ENCODE peak calls at places on chromosomes 12 and 14, in five cellular contexts. F is upper lobe of left lung, X is K562, V is GM12878, Y is HepG2. N is an unnamed sample.

GRCh38 chr14:99508896-99509629 is 27.9 kb downstream of the CCNK start:
- ATAC-seq in F (no peak), X (peak), V (no peak), Y (peak), N (no peak)

GRCh38 chr12:19199322-19199721 is 69.8 kb downstream of the PLEKHA5 start:
- ATAC-seq in F (no peak), X (no peak), V (no peak), Y (no peak), N (no peak)

GRCh38 chr12:120037851-120038250 is 48.8 kb downstream of the BICDL1 start:
- ATAC-seq in F (no peak), X (no peak), V (no peak), Y (no peak), N (no peak)

GRCh38 chr12:50185975-50186663 is 18.9 kb upstream of the CERS5 start:
- ATAC-seq in F (no peak), X (no peak), V (no peak), Y (no peak), N (no peak)

GRCh38 chr12:52873513-52873831 is 24.7 kb upstream of the KRT78 start:
- ATAC-seq in F (no peak), X (no peak), V (no peak), Y (no peak), N (no peak)

GRCh38 chr12:28870839-28871440 is 278.1 kb upstream of the FAR2 start:
- ATAC-seq in F (no peak), X (no peak), V (no peak), Y (no peak), N (no peak)

GRCh38 chr14:37150414-37150813 is 22.0 kb downstream of the SLC25A21 start:
- ATAC-seq in F (peak), X (peak), V (peak), Y (peak), N (no peak)

GRCh38 chr12:29562167-29562776 is 64.8 kb upstream of the OVCH1 start:
- ATAC-seq in F (peak), X (no peak), V (no peak), Y (no peak), N (peak)

GRCh38 chr12:29996993-29997392 is 213.3 kb upstream of the TMTC1 start:
- ATAC-seq in F (no peak), X (no peak), V (no peak), Y (no peak), N (no peak)

GRCh38 chr14:38233218-38233617 is 22.7 kb downstream of the CLEC14A start:
- ATAC-seq in F (no peak), X (no peak), V (no peak), Y (no peak), N (no peak)

GRCh38 chr12:116806845-116807440 is 68.8 kb downstream of the RNFT2 start:
- ATAC-seq in F (no peak), X (no peak), V (no peak), Y (no peak), N (no peak)

GRCh38 chr12:112025808-112026375 is 12.7 kb downstream of the ERP29 start:
- ATAC-seq in F (no peak), X (no peak), V (peak), Y (peak), N (no peak)

GRCh38 chr12:97024393-97024792 is 117.3 kb downstream of the NEDD1 start:
- ATAC-seq in F (no peak), X (no peak), V (no peak), Y (no peak), N (no peak)

DNA sequence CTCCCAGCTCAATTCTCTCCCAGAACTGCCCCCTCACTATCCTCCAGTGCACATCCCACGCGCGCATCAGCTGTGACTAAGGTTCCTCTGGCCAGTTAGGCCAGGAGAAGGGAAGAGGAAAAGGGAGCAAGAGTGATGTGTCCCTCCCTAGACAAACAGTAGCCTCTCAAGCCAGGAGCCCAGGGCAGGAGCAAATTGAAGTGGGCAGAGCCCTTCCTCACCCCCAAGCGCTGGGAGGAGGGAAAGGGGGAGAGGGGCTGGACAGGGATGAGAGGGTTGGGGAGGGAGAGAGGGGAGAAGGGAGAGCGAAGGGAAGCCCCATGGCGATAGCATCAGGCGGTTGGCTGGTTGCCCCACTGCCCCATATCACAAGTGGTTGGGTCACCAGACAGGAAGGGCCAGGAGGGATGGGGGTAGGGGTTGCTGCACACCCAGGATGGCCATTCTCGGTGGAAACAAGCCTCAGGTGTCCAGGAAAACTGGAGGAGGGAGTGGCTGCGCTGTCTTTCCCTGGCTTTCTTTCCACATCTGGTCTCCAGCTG is 1.1 kb downstream of the CD63 start:
- ATAC-seq in F (peak), X (peak), V (no peak), Y (peak), N (no peak)
- TF ChIP-seq POLR2AphosphoS5 in F (peak), X (no peak), V (no peak), Y (no peak), N (no peak)

GRCh38 chr12:8687846-8688601 is 9.8 kb upstream of the RIMKLB start:
- ATAC-seq in F (peak), X (peak), V (no peak), Y (no peak), N (peak)
- TF ChIP-seq EP300 in F (no peak), X (no peak), V (no peak), Y (no peak), N (no peak)

GRCh38 chr12:121209629-121210572 is at the start of gene P2RX4:
- ATAC-seq in F (peak), X (peak), V (peak), Y (peak), N (peak)
- TF ChIP-seq POLR2AphosphoS5 in F (peak), X (peak), V (peak), Y (peak), N (peak)

DNA sequence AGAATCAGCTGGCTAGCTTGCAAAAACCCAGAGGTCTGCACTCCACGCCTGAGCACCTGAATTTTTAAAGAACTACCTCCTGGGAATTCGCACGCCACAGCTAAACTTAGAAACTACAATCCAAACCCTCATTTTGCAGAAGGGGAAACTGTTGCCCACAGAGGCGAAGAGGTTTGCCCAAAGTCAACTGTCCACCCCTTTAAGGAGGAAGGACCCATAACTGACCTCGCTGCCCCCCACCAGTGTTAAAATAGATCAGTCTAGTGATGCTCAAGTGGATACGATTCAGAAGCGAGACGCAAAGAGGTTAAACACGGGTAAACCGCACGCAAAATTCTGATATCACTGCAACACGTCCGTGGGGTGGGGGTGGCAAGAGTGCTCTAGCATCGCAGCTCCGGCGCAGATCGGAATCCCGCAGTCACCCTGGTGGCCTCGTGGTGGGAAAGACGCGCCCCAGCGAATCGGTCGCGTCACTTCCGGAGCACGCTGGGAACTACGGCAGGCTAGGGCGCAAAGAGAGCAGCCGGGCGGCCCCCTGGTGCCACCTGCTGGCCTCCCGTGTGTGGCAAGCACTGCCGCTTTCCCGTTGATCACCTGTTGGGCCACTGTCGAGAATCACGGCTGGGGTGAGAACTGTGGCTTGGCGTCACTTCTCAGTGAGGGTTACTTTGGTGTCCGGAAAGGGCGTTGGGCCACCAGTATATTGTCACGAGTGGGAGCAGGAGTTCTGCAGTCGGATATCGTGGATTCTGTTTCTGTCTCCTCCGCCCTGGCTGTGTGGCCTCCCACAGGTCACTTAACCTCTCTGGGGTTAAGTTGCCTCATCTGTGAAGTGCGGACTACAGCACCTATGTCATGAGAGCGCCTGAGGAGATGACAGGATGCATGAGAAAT is at the start of gene ALKBH2:
- ATAC-seq in F (peak), X (peak), V (peak), Y (peak), N (peak)
- TF ChIP-seq EP300 in F (peak), X (no peak), V (no peak), Y (peak), N (no peak)

GRCh38 chr14:102530828-102531478 is 21.4 kb upstream of the ANKRD9 start:
- ATAC-seq in F (peak), X (peak), V (peak), Y (peak), N (no peak)
- TF ChIP-seq POLR2AphosphoS5 in F (no peak), X (no peak), V (no peak), Y (no peak), N (no peak)

GRCh38 chr14:20347747-20348146 is 4.3 kb downstream of the PARP2 start:
- ATAC-seq in F (no peak), X (no peak), V (no peak), Y (peak), N (no peak)
- TF ChIP-seq EP300 in F (no peak), X (no peak), V (no peak), Y (no peak), N (no peak)

DNA sequence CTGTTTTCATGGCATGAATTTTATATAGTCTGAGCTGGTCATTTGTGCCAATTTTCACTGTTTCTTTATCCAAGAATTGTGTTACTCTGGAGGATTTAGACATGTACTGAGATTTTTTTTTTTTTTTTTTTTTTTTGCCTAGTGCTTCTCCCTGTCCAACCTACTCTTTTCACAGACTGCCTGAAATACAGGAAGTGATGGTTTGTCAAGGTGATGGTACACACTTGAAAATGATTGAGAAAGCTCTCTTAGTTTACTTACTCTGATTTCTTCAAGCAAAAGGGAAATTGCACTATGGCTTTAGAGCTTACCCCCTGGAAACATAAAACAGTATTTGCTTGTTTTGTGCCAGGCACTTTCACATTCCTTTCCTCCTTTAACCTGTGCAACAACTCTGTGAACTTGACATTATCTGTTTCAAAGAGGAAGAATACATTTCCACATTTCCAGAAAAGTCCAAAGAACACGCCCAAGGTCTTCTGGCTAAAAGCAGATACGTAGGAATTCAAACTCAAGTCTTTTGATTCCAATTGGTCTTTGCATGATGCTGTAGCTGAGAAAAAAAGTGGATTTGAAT is 181.1 kb downstream of the SLC15A5 start:
- ATAC-seq in F (peak), X (no peak), V (no peak), Y (peak), N (no peak)
- TF ChIP-seq POLR2AphosphoS5 in F (no peak), X (no peak), V (no peak), Y (no peak), N (no peak)

GRCh38 chr12:78099806-78100205 is 269.1 kb downstream of the NAV3 start:
- ATAC-seq in F (no peak), X (no peak), V (no peak), Y (no peak), N (no peak)

GRCh38 chr12:78101181-78101876 is 270.6 kb downstream of the NAV3 start:
- ATAC-seq in F (no peak), X (no peak), V (no peak), Y (no peak), N (no peak)

GRCh38 chr12:78095623-78096022 is 264.9 kb downstream of the NAV3 start:
- ATAC-seq in F (no peak), X (no peak), V (no peak), Y (no peak), N (no peak)

GRCh38 chr12:78101946-78102635 is 271.4 kb downstream of the NAV3 start:
- ATAC-seq in F (no peak), X (no peak), V (peak), Y (no peak), N (no peak)

GRCh38 chr12:78096909-78097597 is 266.4 kb downstream of the NAV3 start:
- ATAC-seq in F (no peak), X (no peak), V (no peak), Y (no peak), N (peak)
- TF ChIP-seq EP300 in F (no peak), X (no peak), V (no peak), Y (no peak), N (no peak)

GRCh38 chr12:4164591-4165558 is 108.7 kb upstream of the CCND2 start:
- ATAC-seq in F (peak), X (no peak), V (peak), Y (no peak), N (peak)
- TF ChIP-seq POLR2AphosphoS5 in F (no peak), X (no peak), V (peak), Y (no peak), N (peak)

N was measured in gastroesophageal sphincter.